ENCODE peak calls at places on chromosomes 2 and 18, in six cellular contexts. C is sigmoid colon; E is GM23248; P is naive thymus-derived CD4-positive, alpha-beta T cell; A is CD4-positive, CD25-positive, alpha-beta regulatory T cell; D is pancreas. T is an unnamed sample. For H3K4me1, the result is how much of the 10 kb centered on the place peaks cover.

GRCh38 chr2:128600606-128601297 is 282.1 kb upstream of the HS6ST1 start:
- DNase-seq in E (no peak), C (no peak), D (peak), A (no peak), P (no peak), T (no peak)

GRCh38 chr2:134436706-134437105 is 182.8 kb downstream of the MGAT5 start:
- DNase-seq in P (no peak), D (no peak), E (no peak), C (no peak), A (no peak), T (no peak)

GRCh38 chr2:188291617-188292445 is at the start of gene GULP1:
- DNase-seq in D (peak), E (peak), C (peak), A (no peak), P (no peak), T (no peak)

GRCh38 chr2:137238065-137238464 is 472.7 kb downstream of the THSD7B start:
- DNase-seq in C (no peak), E (no peak), P (no peak), A (no peak), D (no peak), T (no peak)

GRCh38 chr2:46644690-46645385 is 165.5 kb downstream of the TMEM247 start:
- DNase-seq in E (no peak), C (no peak), P (no peak), D (no peak), A (no peak), T (no peak)

GRCh38 chr2:112133344-112133743 is 4.8 kb upstream of the FBLN7 start:
- DNase-seq in P (no peak), C (no peak), A (no peak), D (no peak), E (no peak), T (no peak)

GRCh38 chr18:23703057-23703986 is 14.1 kb downstream of the LAMA3 start:
- DNase-seq in P (peak), C (no peak), E (peak), A (peak), D (no peak), T (peak)

GRCh38 chr18:23887493-23887892 is 127.1 kb upstream of the TTC39C start:
- DNase-seq in D (peak), P (no peak), E (no peak), C (no peak), A (no peak), T (no peak)

GRCh38 chr2:94986392-94986963 is 39.0 kb upstream of the MAL start:
- DNase-seq in E (peak), P (peak), C (no peak), A (peak), D (peak), T (peak)

DNA sequence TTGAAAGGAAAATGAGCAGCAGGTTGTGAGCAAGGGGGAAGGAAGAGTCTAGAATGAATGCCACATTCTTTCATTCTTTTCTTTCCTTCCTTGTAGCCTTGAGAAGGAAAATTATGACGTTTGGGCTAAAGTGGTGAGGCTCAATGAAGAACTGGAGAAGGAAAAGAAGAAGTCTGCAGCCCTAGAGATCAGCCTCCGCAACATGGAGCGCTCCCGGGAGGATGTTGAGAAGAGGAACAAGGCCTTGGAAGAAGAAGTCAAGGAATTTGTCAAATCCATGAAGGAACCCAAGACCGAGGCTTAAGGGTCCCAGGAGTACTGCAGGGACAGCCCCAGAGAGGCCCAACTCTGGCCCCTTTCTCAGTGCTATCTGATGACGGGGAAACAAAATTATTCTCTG is 45.3 kb downstream of the BMP10 start:
- DNase-seq in D (no peak), P (no peak), A (no peak), C (no peak), E (no peak), T (no peak)
- H3K4me1 ChIP-seq in D (under half), P (under half), A (under half), C (under half), E (under half), T (under half)

DNA sequence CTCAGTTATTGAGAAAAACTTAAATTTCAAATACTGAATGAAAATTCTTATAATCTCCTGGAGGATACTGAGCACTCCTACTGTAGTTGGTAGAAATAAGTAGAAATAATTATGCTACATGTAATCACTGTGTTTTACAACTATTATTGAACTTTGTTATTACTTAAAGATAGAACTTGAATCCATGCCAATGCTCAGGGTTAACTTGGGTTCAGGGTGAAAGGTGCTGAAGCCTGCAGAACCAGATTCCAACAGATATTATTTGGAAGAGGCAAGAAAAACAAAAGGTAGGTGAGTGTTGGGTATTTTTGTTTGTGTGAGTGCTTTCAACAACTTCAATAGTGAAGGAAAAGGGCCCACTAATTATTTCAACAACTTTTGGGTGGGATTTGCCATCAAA is 10.4 kb downstream of the IDH1 start:
- DNase-seq in A (no peak), D (no peak), E (no peak), P (no peak), C (no peak), T (no peak)
- H3K27ac ChIP-seq in A (no peak), D (no peak), E (no peak), P (no peak), C (no peak), T (no peak)

GRCh38 chr2:170772295-170772694 is 2.1 kb downstream of the ERICH2 start:
- DNase-seq in C (no peak), P (no peak), E (no peak), D (no peak), A (no peak), T (no peak)
- H3K4me3 ChIP-seq in C (no peak), P (no peak), E (no peak), D (no peak), A (no peak), T (no peak)

GRCh38 chr2:237487496-237487895 is 445 bp downstream of the MLPH start:
- DNase-seq in A (no peak), D (no peak), P (no peak), C (no peak), E (no peak), T (no peak)
- H3K4me1 ChIP-seq in A (under half), D (under half), P (under half), C (under half), E (under half), T (under half)